ENCODE peak calls at places on chromosome 14, in ten cellular contexts. O is cardiac fibroblast; U is astrocyte of the spinal cord; J is brain microvascular endothelial cell; M is AG04450; T is dorsolateral prefrontal cortex; K is HepG2; C is CD8-positive, alpha-beta memory T cell; B is NT2/D1; Q is pancreas. I is an unnamed sample.

GRCh38 chr14:83975435-83976222 is 1554.3 kb upstream of the FLRT2 start:
- DNase-seq in C (no peak), O (no peak), M (no peak), U (no peak), T (no peak), Q (peak), J (peak), K (no peak), B (no peak), I (no peak)

GRCh38 chr14:98754343-98755025 is 517.5 kb downstream of the BCL11B start:
- DNase-seq in K (no peak), J (no peak), M (no peak), B (no peak), U (peak), Q (no peak), T (no peak), C (no peak), O (peak), I (no peak)

GRCh38 chr14:43001729-43002128 is 1395.1 kb downstream of the LRFN5 start:
- DNase-seq in K (no peak), Q (no peak), J (no peak), O (no peak), C (no peak), U (no peak), M (no peak), B (no peak), T (no peak), I (no peak)

GRCh38 chr14:105885561-105886320 is 359.4 kb downstream of the TMEM121 start:
- DNase-seq in K (no peak), B (no peak), J (no peak), O (no peak), U (no peak), Q (no peak), M (no peak), T (no peak), C (no peak), I (no peak)

GRCh38 chr14:85475113-85475512 is 54.8 kb upstream of the FLRT2 start:
- DNase-seq in Q (no peak), J (no peak), C (no peak), M (no peak), T (no peak), K (no peak), U (no peak), O (peak), B (no peak), I (no peak)

GRCh38 chr14:28576523-28576922 is 190.1 kb upstream of the FOXG1 start:
- DNase-seq in T (no peak), M (no peak), U (no peak), J (no peak), Q (no peak), O (no peak), K (no peak), B (no peak), C (no peak), I (no peak)

GRCh38 chr14:94761348-94761998 is 8.4 kb downstream of the GSC start:
- DNase-seq in K (no peak), O (no peak), C (no peak), U (no peak), M (no peak), J (no peak), Q (no peak), T (no peak), B (no peak), I (no peak)

GRCh38 chr14:101705733-101706508 is 55.6 kb upstream of the PPP2R5C start:
- DNase-seq in C (peak), U (peak), Q (no peak), B (no peak), J (no peak), T (no peak), M (no peak), K (no peak), O (peak), I (no peak)

GRCh38 chr14:74238974-74239847 is at the start of gene VSX2:
- DNase-seq in Q (no peak), T (no peak), B (no peak), C (no peak), M (no peak), O (no peak), K (no peak), U (no peak), J (no peak), I (no peak)

GRCh38 chr14:74241611-74242005 is 2.4 kb downstream of the VSX2 start:
- DNase-seq in C (no peak), M (no peak), J (no peak), O (no peak), B (no peak), T (no peak), U (no peak), K (no peak), Q (no peak), I (no peak)

GRCh38 chr14:74239848-74240793 is 872 bp downstream of the VSX2 start:
- DNase-seq in T (no peak), Q (no peak), K (no peak), U (peak), M (no peak), C (no peak), O (no peak), J (no peak), B (no peak), I (no peak)

GRCh38 chr14:74242055-74243042 is 3.1 kb downstream of the VSX2 start:
- DNase-seq in Q (no peak), T (no peak), K (no peak), U (peak), M (no peak), B (no peak), O (no peak), J (no peak), C (no peak), I (no peak)

GRCh38 chr14:74240794-74241610 is 1.8 kb downstream of the VSX2 start:
- DNase-seq in C (no peak), Q (no peak), O (no peak), U (peak), M (no peak), B (no peak), J (no peak), T (no peak), K (no peak), I (no peak)
- H3K4me3 ChIP-seq in C (peak), Q (no peak), O (no peak), U (no peak), M (no peak), B (peak), J (no peak), T (peak), K (no peak), I (no peak)

GRCh38 chr14:88005978-88006851 is 1.3 kb downstream of the GPR65 start:
- DNase-seq in B (no peak), U (no peak), T (no peak), J (no peak), O (peak), M (no peak), C (peak), K (no peak), Q (no peak), I (peak)
- H3K4me3 ChIP-seq in B (no peak), U (no peak), T (no peak), J (no peak), O (no peak), M (no peak), C (peak), K (no peak), Q (no peak), I (peak)

GRCh38 chr14:73741386-73741875 is 27.2 kb upstream of the PNMA1 start:
- DNase-seq in O (peak), M (no peak), J (peak), C (peak), T (no peak), K (peak), B (no peak), U (peak), Q (no peak), I (peak)
- H3K4me3 ChIP-seq in O (peak), M (peak), J (peak), C (peak), T (peak), K (peak), B (no peak), U (no peak), Q (no peak), I (peak)

GRCh38 chr14:79437951-79438350 is 773.4 kb downstream of the DIO2 start:
- DNase-seq in K (no peak), C (no peak), T (no peak), J (no peak), M (no peak), Q (peak), B (no peak), O (no peak), U (no peak), I (no peak)
- H3K4me3 ChIP-seq in K (no peak), C (no peak), T (no peak), J (no peak), M (no peak), Q (no peak), B (no peak), O (no peak), U (no peak), I (no peak)

GRCh38 chr14:75522919-75523318 is 650 bp downstream of the BATF start:
- DNase-seq in U (no peak), T (no peak), B (no peak), K (no peak), O (no peak), M (no peak), C (no peak), Q (no peak), J (no peak), I (no peak)
- H3K4me3 ChIP-seq in U (no peak), T (no peak), B (no peak), K (no peak), O (peak), M (no peak), C (peak), Q (no peak), J (no peak), I (peak)